ENCODE peak calls at places on chromosomes 12 and 14, in seven cellular contexts. One of them, this sample, is unnamed. For H3K36me3, the result is how much of the 10 kb centered on the place peaks cover.

GRCh38 chr12:123142948-123143752 is 7.7 kb downstream of the PITPNM2 start:
- DNase-seq in psoas muscle: no peak
- DNase-seq in CD4-positive, alpha-beta memory T cell: no peak
- DNase-seq in right atrium auricular region: no peak
- DNase-seq in aorta: no peak
- DNase-seq in K562: peak
- DNase-seq in colonic mucosa: peak
- DNase-seq in this sample: peak

GRCh38 chr14:75715926-75716780 is 55.1 kb downstream of the TTLL5 start:
- DNase-seq in psoas muscle: no peak
- DNase-seq in CD4-positive, alpha-beta memory T cell: no peak
- DNase-seq in right atrium auricular region: no peak
- DNase-seq in aorta: no peak
- DNase-seq in K562: no peak
- DNase-seq in colonic mucosa: no peak
- DNase-seq in this sample: no peak

GRCh38 chr14:67583711-67584644 is 16.1 kb downstream of the PIGH start:
- DNase-seq in psoas muscle: no peak
- DNase-seq in CD4-positive, alpha-beta memory T cell: peak
- DNase-seq in right atrium auricular region: no peak
- DNase-seq in aorta: no peak
- DNase-seq in K562: peak
- DNase-seq in colonic mucosa: peak
- DNase-seq in this sample: peak

GRCh38 chr14:87524011-87524410 is 469.0 kb downstream of the GALC start:
- DNase-seq in psoas muscle: no peak
- DNase-seq in CD4-positive, alpha-beta memory T cell: no peak
- DNase-seq in right atrium auricular region: no peak
- DNase-seq in aorta: no peak
- DNase-seq in K562: no peak
- DNase-seq in colonic mucosa: no peak
- DNase-seq in this sample: no peak

GRCh38 chr12:109735051-109735521 is 21.5 kb downstream of the FAM222A start:
- DNase-seq in psoas muscle: peak
- DNase-seq in CD4-positive, alpha-beta memory T cell: no peak
- DNase-seq in right atrium auricular region: no peak
- DNase-seq in aorta: peak
- DNase-seq in K562: no peak
- DNase-seq in colonic mucosa: no peak
- DNase-seq in this sample: peak

GRCh38 chr12:4174417-4174816 is 99.1 kb upstream of the CCND2 start:
- DNase-seq in psoas muscle: no peak
- DNase-seq in CD4-positive, alpha-beta memory T cell: no peak
- DNase-seq in right atrium auricular region: no peak
- DNase-seq in aorta: no peak
- DNase-seq in K562: no peak
- DNase-seq in colonic mucosa: no peak
- DNase-seq in this sample: no peak

GRCh38 chr12:24534632-24535031 is 414.3 kb downstream of the BCAT1 start:
- DNase-seq in psoas muscle: peak
- DNase-seq in CD4-positive, alpha-beta memory T cell: no peak
- DNase-seq in right atrium auricular region: no peak
- DNase-seq in aorta: no peak
- DNase-seq in K562: no peak
- DNase-seq in colonic mucosa: no peak
- DNase-seq in this sample: no peak

GRCh38 chr14:52029881-52030280 is 39.0 kb downstream of the NID2 start:
- DNase-seq in psoas muscle: no peak
- DNase-seq in CD4-positive, alpha-beta memory T cell: no peak
- DNase-seq in right atrium auricular region: no peak
- DNase-seq in aorta: no peak
- DNase-seq in K562: no peak
- DNase-seq in colonic mucosa: no peak
- DNase-seq in this sample: no peak

GRCh38 chr12:131994589-131994988 is 44.8 kb downstream of the EP400 start:
- DNase-seq in psoas muscle: no peak
- DNase-seq in CD4-positive, alpha-beta memory T cell: no peak
- DNase-seq in right atrium auricular region: no peak
- DNase-seq in aorta: no peak
- DNase-seq in K562: no peak
- DNase-seq in colonic mucosa: no peak
- DNase-seq in this sample: no peak

GRCh38 chr14:70714055-70714550 is 72.4 kb downstream of the TTC9 start:
- DNase-seq in psoas muscle: no peak
- DNase-seq in CD4-positive, alpha-beta memory T cell: peak
- DNase-seq in right atrium auricular region: no peak
- DNase-seq in aorta: no peak
- DNase-seq in K562: peak
- DNase-seq in colonic mucosa: peak
- DNase-seq in this sample: peak

GRCh38 chr12:11650697-11651281 is 1.3 kb downstream of the ETV6 start:
- DNase-seq in psoas muscle: no peak
- DNase-seq in CD4-positive, alpha-beta memory T cell: peak
- DNase-seq in right atrium auricular region: no peak
- DNase-seq in aorta: no peak
- DNase-seq in K562: peak
- DNase-seq in colonic mucosa: peak
- DNase-seq in this sample: peak

GRCh38 chr12:98983647-98984046 is 338.6 kb downstream of the APAF1 start:
- DNase-seq in psoas muscle: no peak
- DNase-seq in CD4-positive, alpha-beta memory T cell: no peak
- DNase-seq in right atrium auricular region: no peak
- DNase-seq in aorta: no peak
- DNase-seq in K562: no peak
- DNase-seq in colonic mucosa: no peak
- DNase-seq in this sample: no peak

GRCh38 chr12:53004582-53004981 is 1.7 kb upstream of the EIF4B start:
- DNase-seq in psoas muscle: no peak
- DNase-seq in CD4-positive, alpha-beta memory T cell: no peak
- DNase-seq in right atrium auricular region: no peak
- DNase-seq in aorta: no peak
- DNase-seq in K562: peak
- DNase-seq in colonic mucosa: no peak
- DNase-seq in this sample: no peak

GRCh38 chr12:47636908-47637780 is 68.7 kb downstream of the RPAP3 start:
- DNase-seq in psoas muscle: peak
- DNase-seq in CD4-positive, alpha-beta memory T cell: peak
- DNase-seq in right atrium auricular region: no peak
- DNase-seq in aorta: peak
- DNase-seq in K562: peak
- DNase-seq in colonic mucosa: peak
- DNase-seq in this sample: peak

GRCh38 chr12:64616221-64616620 is 5.9 kb downstream of the RASSF3 start:
- DNase-seq in psoas muscle: no peak
- DNase-seq in CD4-positive, alpha-beta memory T cell: no peak
- DNase-seq in right atrium auricular region: no peak
- DNase-seq in aorta: no peak
- DNase-seq in K562: no peak
- DNase-seq in colonic mucosa: no peak
- DNase-seq in this sample: no peak

DNA sequence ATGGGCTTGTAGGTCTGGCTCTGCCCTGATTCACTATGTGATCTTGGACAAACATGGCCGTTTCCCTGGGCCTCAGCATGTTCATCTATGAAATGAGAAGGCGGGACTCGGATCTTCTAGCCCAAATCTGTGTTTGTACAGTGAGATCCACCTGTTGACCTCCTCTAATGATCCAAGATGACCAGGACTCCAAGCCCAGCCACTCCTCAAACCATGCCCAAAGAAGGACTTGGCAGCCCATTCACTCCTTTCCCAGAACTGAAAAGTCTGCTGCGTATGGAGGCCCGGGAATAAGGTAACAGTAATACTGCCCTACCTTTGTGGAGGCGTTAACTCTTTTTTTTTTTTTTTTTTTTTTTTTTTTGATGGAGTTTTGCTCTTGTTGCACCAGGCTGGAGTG is 39.9 kb downstream of the APPL2 start:
- DNase-seq in psoas muscle: no peak
- DNase-seq in CD4-positive, alpha-beta memory T cell: no peak
- DNase-seq in right atrium auricular region: no peak
- DNase-seq in aorta: no peak
- DNase-seq in K562: no peak
- DNase-seq in colonic mucosa: no peak
- DNase-seq in this sample: no peak
- H3K36me3 ChIP-seq in psoas muscle: under half
- H3K36me3 ChIP-seq in CD4-positive, alpha-beta memory T cell: under half
- H3K36me3 ChIP-seq in right atrium auricular region: half or more
- H3K36me3 ChIP-seq in aorta: under half
- H3K36me3 ChIP-seq in K562: under half
- H3K36me3 ChIP-seq in colonic mucosa: under half
- H3K36me3 ChIP-seq in this sample: under half

GRCh38 chr14:37047226-37047625 is 125.2 kb downstream of the SLC25A21 start:
- DNase-seq in psoas muscle: no peak
- DNase-seq in CD4-positive, alpha-beta memory T cell: no peak
- DNase-seq in right atrium auricular region: no peak
- DNase-seq in aorta: no peak
- DNase-seq in K562: no peak
- DNase-seq in colonic mucosa: no peak
- DNase-seq in this sample: no peak

GRCh38 chr14:37051153-37051552 is 121.3 kb downstream of the SLC25A21 start:
- DNase-seq in psoas muscle: no peak
- DNase-seq in CD4-positive, alpha-beta memory T cell: no peak
- DNase-seq in right atrium auricular region: no peak
- DNase-seq in aorta: no peak
- DNase-seq in K562: no peak
- DNase-seq in colonic mucosa: no peak
- DNase-seq in this sample: no peak

GRCh38 chr14:37047996-37048395 is 124.4 kb downstream of the SLC25A21 start:
- DNase-seq in psoas muscle: no peak
- DNase-seq in CD4-positive, alpha-beta memory T cell: no peak
- DNase-seq in right atrium auricular region: no peak
- DNase-seq in aorta: no peak
- DNase-seq in K562: no peak
- DNase-seq in colonic mucosa: no peak
- DNase-seq in this sample: no peak

GRCh38 chr14:37048666-37049071 is 123.7 kb downstream of the SLC25A21 start:
- DNase-seq in psoas muscle: no peak
- DNase-seq in CD4-positive, alpha-beta memory T cell: no peak
- DNase-seq in right atrium auricular region: no peak
- DNase-seq in aorta: no peak
- DNase-seq in K562: no peak
- DNase-seq in colonic mucosa: no peak
- DNase-seq in this sample: no peak

DNA sequence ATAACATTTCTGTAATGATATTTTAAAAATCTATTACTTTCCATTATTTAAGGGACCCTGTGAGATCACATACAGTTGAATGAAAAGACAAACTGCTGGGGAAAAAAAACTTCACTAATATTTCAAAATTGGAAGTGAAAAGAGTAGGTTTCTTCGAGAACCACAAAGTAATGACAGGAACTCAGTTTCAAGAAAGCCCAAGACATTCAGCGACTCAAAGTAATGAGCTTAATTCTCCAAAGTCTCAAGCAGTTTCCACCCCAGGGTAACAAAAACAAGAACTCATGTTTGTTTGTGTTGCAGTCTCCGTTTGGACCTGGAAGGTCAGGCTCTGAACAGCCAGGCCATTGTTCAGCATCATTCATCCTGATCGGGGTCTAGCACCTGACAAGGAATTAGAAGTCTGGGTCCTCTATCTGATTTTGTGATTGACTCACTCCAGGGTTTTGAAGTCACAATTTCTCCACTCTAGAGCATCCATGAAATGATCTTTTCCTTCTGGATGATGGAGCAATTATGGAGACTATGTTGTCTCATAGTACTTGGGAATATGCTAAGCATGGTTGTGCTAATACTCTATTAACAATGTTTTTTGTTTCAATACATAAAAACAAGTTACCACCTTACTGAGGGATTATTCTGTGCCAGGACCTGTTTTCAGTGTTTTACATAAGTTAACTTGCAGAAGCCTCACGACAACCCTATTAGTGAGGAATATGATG is 126.9 kb downstream of the SLC25A21 start:
- DNase-seq in psoas muscle: no peak
- DNase-seq in CD4-positive, alpha-beta memory T cell: no peak
- DNase-seq in right atrium auricular region: no peak
- DNase-seq in aorta: no peak
- DNase-seq in K562: no peak
- DNase-seq in colonic mucosa: no peak
- DNase-seq in this sample: no peak
- H3K4me3 ChIP-seq in psoas muscle: no peak
- H3K4me3 ChIP-seq in CD4-positive, alpha-beta memory T cell: no peak
- H3K4me3 ChIP-seq in right atrium auricular region: no peak
- H3K4me3 ChIP-seq in aorta: no peak
- H3K4me3 ChIP-seq in K562: no peak
- H3K4me3 ChIP-seq in colonic mucosa: no peak
- H3K4me3 ChIP-seq in this sample: no peak

GRCh38 chr12:48693572-48693971 is 11.5 kb upstream of the KANSL2 start:
- DNase-seq in psoas muscle: no peak
- DNase-seq in CD4-positive, alpha-beta memory T cell: no peak
- DNase-seq in right atrium auricular region: no peak
- DNase-seq in aorta: no peak
- DNase-seq in K562: peak
- DNase-seq in colonic mucosa: no peak
- DNase-seq in this sample: no peak

GRCh38 chr12:48691826-48692473 is 9.9 kb upstream of the KANSL2 start:
- DNase-seq in psoas muscle: no peak
- DNase-seq in CD4-positive, alpha-beta memory T cell: no peak
- DNase-seq in right atrium auricular region: no peak
- DNase-seq in aorta: no peak
- DNase-seq in K562: no peak
- DNase-seq in colonic mucosa: no peak
- DNase-seq in this sample: no peak

GRCh38 chr12:48695859-48696258 is 13.8 kb upstream of the KANSL2 start:
- DNase-seq in psoas muscle: no peak
- DNase-seq in CD4-positive, alpha-beta memory T cell: no peak
- DNase-seq in right atrium auricular region: no peak
- DNase-seq in aorta: no peak
- DNase-seq in K562: no peak
- DNase-seq in colonic mucosa: no peak
- DNase-seq in this sample: no peak

GRCh38 chr12:48696626-48697025 is 14.6 kb upstream of the KANSL2 start:
- DNase-seq in psoas muscle: no peak
- DNase-seq in CD4-positive, alpha-beta memory T cell: no peak
- DNase-seq in right atrium auricular region: no peak
- DNase-seq in aorta: no peak
- DNase-seq in K562: no peak
- DNase-seq in colonic mucosa: no peak
- DNase-seq in this sample: no peak

DNA sequence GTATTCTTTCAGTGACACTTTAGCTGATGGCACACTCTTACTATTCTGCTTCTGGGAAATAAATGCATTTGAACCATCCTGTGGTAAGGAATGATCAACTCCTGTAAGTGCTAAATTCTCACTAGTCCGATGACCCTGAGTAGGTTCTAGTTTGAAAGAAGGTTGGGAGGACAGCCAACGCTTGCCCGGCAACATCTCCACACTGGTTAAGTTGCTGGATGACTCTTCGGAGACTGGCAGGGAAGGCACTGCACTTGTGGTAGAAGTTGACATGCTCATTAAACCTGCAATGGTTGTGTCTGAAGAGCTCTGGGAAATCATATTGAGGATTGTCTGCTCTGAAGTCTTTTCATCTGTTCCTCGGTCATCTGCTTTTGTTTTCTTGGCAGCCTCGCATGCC is 12.0 kb upstream of the KANSL2 start:
- DNase-seq in psoas muscle: no peak
- DNase-seq in CD4-positive, alpha-beta memory T cell: no peak
- DNase-seq in right atrium auricular region: no peak
- DNase-seq in aorta: no peak
- DNase-seq in K562: no peak
- DNase-seq in colonic mucosa: no peak
- DNase-seq in this sample: no peak
- H3K36me3 ChIP-seq in psoas muscle: under half
- H3K36me3 ChIP-seq in CD4-positive, alpha-beta memory T cell: under half
- H3K36me3 ChIP-seq in right atrium auricular region: half or more
- H3K36me3 ChIP-seq in aorta: under half
- H3K36me3 ChIP-seq in K562: half or more
- H3K36me3 ChIP-seq in colonic mucosa: under half
- H3K36me3 ChIP-seq in this sample: half or more

GRCh38 chr14:28264306-28264705 is 502.3 kb upstream of the FOXG1 start:
- DNase-seq in psoas muscle: no peak
- DNase-seq in CD4-positive, alpha-beta memory T cell: no peak
- DNase-seq in right atrium auricular region: no peak
- DNase-seq in aorta: no peak
- DNase-seq in K562: no peak
- DNase-seq in colonic mucosa: no peak
- DNase-seq in this sample: no peak
- H3K4me3 ChIP-seq in psoas muscle: no peak
- H3K4me3 ChIP-seq in CD4-positive, alpha-beta memory T cell: no peak
- H3K4me3 ChIP-seq in right atrium auricular region: no peak
- H3K4me3 ChIP-seq in aorta: no peak
- H3K4me3 ChIP-seq in K562: no peak
- H3K4me3 ChIP-seq in colonic mucosa: no peak
- H3K4me3 ChIP-seq in this sample: no peak

This sample was measured in HAP-1.